ENCODE peak calls at places on chromosomes 7 and 10, in five cellular contexts. R, A, V, E and Z are unnamed samples. For H3K9me3, the result is how much of the 10 kb centered on the place peaks cover.

GRCh38 chr7:110534241-110534931 is 556.5 kb upstream of the LRRN3 start:
- DNase-seq in V (peak), A (peak), E (no peak), R (no peak), Z (no peak)

GRCh38 chr7:96303105-96303685 is 18.7 kb downstream of the SLC25A13 start:
- DNase-seq in A (no peak), E (peak), V (no peak), R (no peak), Z (no peak)

GRCh38 chr7:2043316-2044039 is 189.3 kb downstream of the MAD1L1 start:
- DNase-seq in A (peak), V (no peak), R (peak), E (no peak), Z (no peak)

GRCh38 chr10:10032991-10033390 is 984.7 kb upstream of the CELF2 start:
- DNase-seq in V (no peak), E (no peak), A (no peak), R (no peak), Z (no peak)

GRCh38 chr7:151265351-151265931 is 16.9 kb upstream of the SMARCD3 start:
- DNase-seq in R (no peak), V (no peak), A (no peak), E (no peak), Z (no peak)

GRCh38 chr7:110568932-110569331 is 522.0 kb upstream of the LRRN3 start:
- DNase-seq in R (no peak), E (no peak), A (no peak), V (no peak), Z (no peak)

GRCh38 chr10:818010-818409 is 113.5 kb downstream of the LARP4B start:
- DNase-seq in E (no peak), V (no peak), A (no peak), R (no peak), Z (no peak)

GRCh38 chr10:103638948-103639347 is 145.4 kb downstream of the NEURL1 start:
- DNase-seq in A (no peak), E (no peak), R (no peak), V (no peak), Z (no peak)

GRCh38 chr7:123643495-123644428 is 11.9 kb upstream of the LMOD2 start:
- DNase-seq in R (no peak), E (no peak), V (no peak), A (peak), Z (peak)

GRCh38 chr10:23439452-23439919 is 611 bp downstream of the OTUD1 start:
- DNase-seq in V (peak), E (no peak), A (no peak), R (peak), Z (peak)

GRCh38 chr10:11397566-11397965 is 213.9 kb downstream of the USP6NL start:
- DNase-seq in E (no peak), V (no peak), R (no peak), A (no peak), Z (no peak)

GRCh38 chr10:122847782-122848604 is 2.3 kb upstream of the CUZD1 start:
- DNase-seq in R (no peak), E (no peak), A (no peak), V (no peak), Z (no peak)

GRCh38 chr10:130167193-130167592 is 31.0 kb downstream of the GLRX3 start:
- DNase-seq in E (no peak), R (no peak), A (no peak), V (no peak), Z (no peak)

GRCh38 chr7:43553999-43554398 is 28.9 kb upstream of the STK17A start:
- DNase-seq in V (no peak), R (no peak), E (no peak), A (no peak), Z (no peak)

GRCh38 chr10:132272061-132272766 is 35.5 kb downstream of the STK32C start:
- DNase-seq in E (peak), V (no peak), A (peak), R (peak), Z (no peak)

GRCh38 chr10:104472957-104473745 is 119.5 kb downstream of the CFAP58 start:
- DNase-seq in A (no peak), E (no peak), R (no peak), V (no peak), Z (no peak)

GRCh38 chr10:10317151-10317550 is 700.5 kb upstream of the CELF2 start:
- DNase-seq in A (no peak), R (no peak), E (no peak), V (no peak), Z (no peak)

GRCh38 chr10:101040851-101041250 is 9.8 kb downstream of the SFXN3 start:
- DNase-seq in A (no peak), E (no peak), V (no peak), R (no peak), Z (no peak)

GRCh38 chr10:88974446-88975376 is 15.9 kb upstream of the FAS start:
- DNase-seq in R (no peak), A (no peak), V (no peak), E (no peak), Z (no peak)

GRCh38 chr10:19654576-19654975 is 161.7 kb upstream of the PLXDC2 start:
- DNase-seq in R (no peak), E (no peak), V (no peak), A (no peak), Z (no peak)

GRCh38 chr7:142811154-142811737 is 40.5 kb downstream of the PRSS2 start:
- DNase-seq in E (no peak), V (peak), R (no peak), A (no peak), Z (no peak)

GRCh38 chr7:130917669-130918128 is 183.7 kb upstream of the KLF14 start:
- DNase-seq in V (no peak), A (peak), R (no peak), E (no peak), Z (no peak)

GRCh38 chr10:48607356-48608278 is 2.7 kb upstream of the ARHGAP22 start:
- DNase-seq in R (no peak), A (no peak), E (peak), V (no peak), Z (no peak)

GRCh38 chr10:26890956-26891355 is 30.2 kb upstream of the ABI1 start:
- DNase-seq in E (peak), V (no peak), R (no peak), A (peak), Z (peak)

GRCh38 chr10:79068203-79068561 is 584 bp upstream of the ZMIZ1 start:
- DNase-seq in R (no peak), A (no peak), E (peak), V (peak), Z (no peak)

GRCh38 chr7:29565982-29566746 is 2.5 kb downstream of the PRR15 start:
- DNase-seq in A (peak), V (no peak), R (no peak), E (peak), Z (no peak)

GRCh38 chr7:92588561-92588960 is 1.6 kb downstream of the FAM133B start:
- DNase-seq in E (no peak), V (no peak), A (no peak), R (no peak), Z (no peak)

GRCh38 chr7:157815061-157816022 is 478.5 kb downstream of the DNAJB6 start:
- DNase-seq in V (no peak), R (no peak), E (no peak), A (no peak), Z (no peak)

GRCh38 chr10:97119058-97119832 is 66.5 kb downstream of the SLIT1 start:
- DNase-seq in E (no peak), A (no peak), V (no peak), R (no peak), Z (no peak)

GRCh38 chr10:1367938-1368697 is 311.9 kb downstream of the WDR37 start:
- DNase-seq in E (peak), V (no peak), R (no peak), A (no peak), Z (no peak)

GRCh38 chr7:157278791-157279678 is 57.8 kb upstream of the DNAJB6 start:
- DNase-seq in V (no peak), E (peak), A (peak), R (peak), Z (peak)

DNA sequence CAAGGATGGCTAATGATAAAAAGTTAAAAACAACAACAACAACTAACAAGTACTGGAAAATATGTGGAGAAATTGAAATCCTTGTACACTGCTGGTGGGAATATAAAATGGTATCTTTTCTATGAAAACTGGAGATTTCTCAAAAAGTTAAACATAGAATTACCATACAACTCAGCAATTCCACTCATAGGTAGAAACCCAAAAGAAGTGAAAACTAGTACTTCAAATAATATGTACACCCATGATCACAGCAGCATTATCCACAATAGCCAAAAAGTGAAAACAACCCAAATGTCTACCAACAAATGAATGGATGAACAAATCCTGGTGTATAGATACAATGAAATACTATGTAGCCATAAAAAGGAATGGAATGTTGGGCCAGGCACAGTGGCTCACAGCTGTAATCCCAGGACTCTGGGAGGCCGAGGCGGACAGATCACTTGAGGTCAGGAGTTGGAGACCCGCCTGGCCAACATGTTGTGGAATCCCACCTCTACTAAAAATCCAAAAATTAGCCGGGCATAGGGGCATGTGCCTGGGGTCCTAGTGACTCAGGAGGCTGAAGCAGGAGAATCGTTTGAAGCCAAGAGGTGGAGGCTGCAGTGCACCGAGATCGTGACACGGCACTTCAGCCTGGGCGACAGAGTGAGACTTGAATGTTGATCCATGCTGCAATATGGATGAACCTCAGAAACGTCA is 66.8 kb downstream of the SRPK2 start:
- DNase-seq in E (no peak), V (no peak), A (no peak), R (no peak), Z (no peak)
- H3K4me3 ChIP-seq in E (no peak), V (no peak), A (no peak), R (no peak), Z (no peak)

GRCh38 chr7:138495485-138495884 is 35.4 kb downstream of the TRIM24 start:
- DNase-seq in A (no peak), V (no peak), E (no peak), R (no peak), Z (no peak)

GRCh38 chr7:138491612-138492386 is 31.7 kb downstream of the TRIM24 start:
- DNase-seq in R (no peak), V (no peak), A (no peak), E (no peak), Z (no peak)

GRCh38 chr7:138493535-138493934 is 33.5 kb downstream of the TRIM24 start:
- DNase-seq in V (no peak), R (no peak), E (no peak), A (no peak), Z (no peak)

DNA sequence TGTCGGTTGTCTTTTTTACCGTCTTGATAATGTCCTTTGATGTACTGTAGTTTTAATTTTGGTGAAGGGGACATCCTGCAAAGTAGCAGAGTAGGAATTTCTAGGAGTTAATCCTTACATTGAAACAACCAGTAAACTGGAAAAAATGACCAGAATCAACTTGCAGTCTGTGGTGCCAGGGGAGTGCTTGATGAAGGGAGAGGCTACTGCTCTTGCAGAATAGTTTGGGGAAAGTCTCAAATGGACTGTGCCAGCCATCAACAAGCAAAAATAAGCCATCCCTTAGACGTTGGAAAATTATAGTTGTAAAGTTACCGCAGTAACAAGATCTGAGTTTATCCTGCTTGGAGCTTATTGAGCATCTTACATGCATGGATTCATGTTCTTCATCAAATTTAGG is 32.4 kb downstream of the TRIM24 start:
- DNase-seq in A (no peak), R (no peak), V (no peak), E (no peak), Z (no peak)
- H3K9me3 ChIP-seq in A (under half), R (under half), V (under half), E (under half), Z (under half)

DNA sequence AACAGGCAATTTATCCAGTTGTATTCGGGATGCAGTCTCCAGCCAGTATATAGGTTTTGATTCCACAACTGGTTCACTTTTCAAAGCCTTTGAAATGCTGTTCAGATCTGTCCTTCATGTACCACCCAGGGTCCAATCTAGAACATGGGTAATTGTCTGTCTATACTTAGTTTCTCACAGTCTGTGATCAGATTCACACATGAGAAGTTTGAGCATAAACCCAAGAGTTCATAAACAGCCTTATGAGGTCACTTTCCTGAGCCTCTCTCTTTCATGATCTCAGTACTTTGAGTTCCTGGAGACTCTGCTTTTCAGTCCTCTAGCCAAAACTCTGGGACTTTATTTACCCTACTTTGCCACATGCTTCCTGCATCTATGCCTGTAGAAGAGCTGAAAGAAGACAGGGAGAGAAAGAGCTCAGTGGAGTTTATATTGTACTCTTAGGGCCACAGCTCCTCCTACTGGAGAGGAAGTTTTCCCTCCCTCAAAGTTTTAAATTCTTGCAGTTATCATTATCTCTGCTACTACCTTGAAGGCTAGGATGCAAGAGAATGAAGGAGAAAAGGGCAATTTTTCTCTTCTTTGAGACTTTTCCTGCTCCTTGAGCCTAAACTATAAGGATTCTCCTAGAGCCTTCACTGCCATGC is 172.0 kb downstream of the ZEB1 start:
- DNase-seq in E (no peak), R (no peak), V (no peak), A (no peak), Z (no peak)
- TF ChIP-seq CTCF in E (peak), R (peak), V (no peak), A (peak), Z (peak)

GRCh38 chr10:3750352-3750816 is 34.6 kb downstream of the KLF6 start:
- DNase-seq in R (no peak), E (no peak), A (no peak), V (no peak), Z (no peak)
- H3K4me3 ChIP-seq in R (peak), E (no peak), A (no peak), V (no peak), Z (no peak)

GRCh38 chr10:74314166-74314565 is 163.1 kb downstream of the ADK start:
- DNase-seq in V (no peak), R (no peak), A (no peak), E (no peak), Z (no peak)
- H3K9me3 ChIP-seq in V (under half), R (under half), A (under half), E (under half), Z (under half)

GRCh38 chr10:133462512-133463305 is 9.0 kb downstream of the SCART1 start:
- DNase-seq in E (no peak), R (no peak), V (no peak), A (no peak), Z (no peak)

GRCh38 chr10:133459454-133460207 is 5.9 kb downstream of the SCART1 start:
- DNase-seq in R (peak), V (no peak), A (no peak), E (peak), Z (no peak)

GRCh38 chr10:133461027-133461426 is 7.3 kb downstream of the SCART1 start:
- DNase-seq in A (no peak), E (no peak), V (no peak), R (no peak), Z (no peak)

GRCh38 chr10:133460208-133460769 is 6.5 kb downstream of the SCART1 start:
- DNase-seq in V (no peak), R (no peak), E (no peak), A (no peak), Z (no peak)

DNA sequence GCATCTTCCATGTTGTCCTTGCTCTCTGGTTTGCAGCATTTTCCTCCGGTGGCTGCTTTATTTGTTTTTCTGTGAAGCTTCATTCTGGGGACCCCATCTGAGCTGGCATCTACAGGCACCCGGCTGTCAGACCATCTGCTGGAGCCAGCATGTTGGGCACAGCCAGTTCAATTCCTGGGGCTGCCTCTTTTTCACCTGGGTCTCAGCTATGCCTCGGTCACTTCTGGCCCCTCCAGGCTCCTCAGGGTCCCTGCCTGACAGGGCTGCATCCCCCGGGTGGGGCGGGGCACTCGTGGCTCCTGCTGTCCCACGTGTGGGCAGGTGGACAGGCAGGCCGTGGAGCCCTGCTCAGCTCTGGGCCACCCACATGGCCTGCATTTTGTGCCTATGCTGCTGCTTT is 8.1 kb downstream of the SCART1 start:
- DNase-seq in V (no peak), R (no peak), E (no peak), A (no peak), Z (no peak)
- TF ChIP-seq CTCF in V (no peak), R (no peak), E (no peak), A (no peak), Z (no peak)

GRCh38 chr7:5425507-5426225 is 2.0 kb upstream of the TNRC18 start:
- DNase-seq in E (peak), V (peak), A (peak), R (peak), Z (peak)
- H3K4me3 ChIP-seq in E (peak), V (peak), A (peak), R (peak), Z (peak)

GRCh38 chr7:53035499-53036412 is at the start of gene POM121L12:
- DNase-seq in A (no peak), V (no peak), E (no peak), R (no peak), Z (no peak)
- H3K9me3 ChIP-seq in A (under half), V (under half), E (under half), R (under half), Z (under half)

DNA sequence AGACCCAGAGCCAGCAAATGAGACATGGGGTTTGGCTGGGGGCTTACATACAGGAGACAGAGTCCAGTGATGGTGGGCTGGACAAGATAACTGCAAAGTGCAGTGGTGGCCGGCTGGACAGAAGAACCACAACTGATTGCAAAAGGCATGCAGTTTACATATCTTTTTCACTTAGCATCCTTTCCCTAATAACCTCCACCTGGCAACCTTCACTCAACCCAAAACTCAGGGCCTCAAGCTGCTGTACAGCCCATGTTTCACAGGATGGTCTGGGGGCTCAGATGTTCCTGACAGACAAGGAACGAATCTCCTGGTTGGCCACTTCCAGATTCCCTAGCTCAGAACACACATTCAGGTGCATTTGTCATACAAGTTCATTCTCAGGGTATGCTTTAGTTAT is 7.8 kb upstream of the PDCD4 start:
- DNase-seq in R (no peak), E (no peak), V (no peak), A (no peak), Z (no peak)
- TF ChIP-seq CTCF in R (no peak), E (no peak), V (no peak), A (no peak), Z (no peak)

GRCh38 chr7:76397409-76398183 is 11.9 kb downstream of the SSC4D start:
- DNase-seq in R (peak), V (peak), E (peak), A (peak), Z (peak)
- H3K4me3 ChIP-seq in R (peak), V (peak), E (peak), A (no peak), Z (peak)